ENCODE peak calls at places on chromosomes 5 and 9, in ten cellular contexts. One of them, this sample, is unnamed.

GRCh38 chr9:1200847-1201251 is 150.7 kb downstream of the DMRT2 start:
- DNase-seq in psoas muscle: no peak
- DNase-seq in HCT116: no peak
- DNase-seq in neural progenitor cell: no peak
- DNase-seq in ovary: no peak
- DNase-seq in ascending aorta: no peak
- DNase-seq in heart left ventricle: peak; percentile 84
- DNase-seq in K562: no peak
- DNase-seq in IMR-90: no peak
- DNase-seq in stomach: peak; percentile 68
- DNase-seq in this sample: no peak

GRCh38 chr5:169344629-169345028 is 43.7 kb upstream of the SLIT3 start:
- DNase-seq in K562: no peak
- DNase-seq in psoas muscle: peak; percentile 17
- DNase-seq in neural progenitor cell: no peak
- DNase-seq in ovary: no peak
- DNase-seq in stomach: no peak
- DNase-seq in HCT116: no peak
- DNase-seq in IMR-90: no peak
- DNase-seq in ascending aorta: no peak
- DNase-seq in heart left ventricle: no peak
- DNase-seq in this sample: peak; percentile 25

GRCh38 chr5:34648039-34648438 is 8.1 kb upstream of the RAI14 start:
- DNase-seq in ascending aorta: no peak
- DNase-seq in neural progenitor cell: no peak
- DNase-seq in K562: no peak
- DNase-seq in ovary: no peak
- DNase-seq in HCT116: no peak
- DNase-seq in stomach: no peak
- DNase-seq in heart left ventricle: no peak
- DNase-seq in psoas muscle: no peak
- DNase-seq in IMR-90: no peak
- DNase-seq in this sample: no peak

GRCh38 chr5:100777680-100778281 is 125.3 kb downstream of the ST8SIA4 start:
- DNase-seq in ovary: no peak
- DNase-seq in ascending aorta: no peak
- DNase-seq in HCT116: peak; percentile 29
- DNase-seq in K562: no peak
- DNase-seq in heart left ventricle: no peak
- DNase-seq in psoas muscle: no peak
- DNase-seq in stomach: no peak
- DNase-seq in neural progenitor cell: no peak
- DNase-seq in IMR-90: peak; percentile 89
- DNase-seq in this sample: peak; percentile 27

GRCh38 chr9:104740596-104740995 is 6.9 kb upstream of the NIPSNAP3A start:
- DNase-seq in IMR-90: peak; percentile 64
- DNase-seq in ovary: no peak
- DNase-seq in neural progenitor cell: no peak
- DNase-seq in heart left ventricle: no peak
- DNase-seq in K562: no peak
- DNase-seq in stomach: no peak
- DNase-seq in psoas muscle: no peak
- DNase-seq in HCT116: no peak
- DNase-seq in ascending aorta: no peak
- DNase-seq in this sample: peak; percentile 41

GRCh38 chr5:108654042-108654441 is 93.7 kb upstream of the FER start:
- DNase-seq in ascending aorta: no peak
- DNase-seq in heart left ventricle: no peak
- DNase-seq in HCT116: no peak
- DNase-seq in IMR-90: peak; percentile 70
- DNase-seq in ovary: no peak
- DNase-seq in K562: no peak
- DNase-seq in stomach: no peak
- DNase-seq in psoas muscle: no peak
- DNase-seq in neural progenitor cell: no peak
- DNase-seq in this sample: no peak

GRCh38 chr5:168865973-168866372 is 286.8 kb upstream of the PANK3 start:
- DNase-seq in IMR-90: no peak
- DNase-seq in HCT116: no peak
- DNase-seq in stomach: no peak
- DNase-seq in ascending aorta: no peak
- DNase-seq in heart left ventricle: no peak
- DNase-seq in K562: no peak
- DNase-seq in ovary: no peak
- DNase-seq in psoas muscle: no peak
- DNase-seq in neural progenitor cell: peak; percentile 77
- DNase-seq in this sample: no peak

GRCh38 chr5:54717459-54717858 is 199.9 kb downstream of the SNX18 start:
- DNase-seq in neural progenitor cell: no peak
- DNase-seq in stomach: no peak
- DNase-seq in ovary: no peak
- DNase-seq in ascending aorta: no peak
- DNase-seq in IMR-90: no peak
- DNase-seq in psoas muscle: no peak
- DNase-seq in HCT116: no peak
- DNase-seq in heart left ventricle: no peak
- DNase-seq in K562: no peak
- DNase-seq in this sample: no peak

GRCh38 chr5:32017638-32018429 is 156.3 kb downstream of the GOLPH3 start:
- DNase-seq in stomach: no peak
- DNase-seq in heart left ventricle: no peak
- DNase-seq in ovary: no peak
- DNase-seq in IMR-90: no peak
- DNase-seq in psoas muscle: no peak
- DNase-seq in HCT116: no peak
- DNase-seq in ascending aorta: no peak
- DNase-seq in K562: no peak
- DNase-seq in neural progenitor cell: no peak
- DNase-seq in this sample: no peak

GRCh38 chr5:32014345-32014744 is 159.8 kb downstream of the GOLPH3 start:
- DNase-seq in heart left ventricle: no peak
- DNase-seq in psoas muscle: no peak
- DNase-seq in HCT116: no peak
- DNase-seq in K562: no peak
- DNase-seq in IMR-90: no peak
- DNase-seq in neural progenitor cell: no peak
- DNase-seq in stomach: no peak
- DNase-seq in ovary: no peak
- DNase-seq in ascending aorta: no peak
- DNase-seq in this sample: no peak

GRCh38 chr5:32018476-32019436 is 155.4 kb downstream of the GOLPH3 start:
- DNase-seq in ovary: no peak
- DNase-seq in IMR-90: no peak
- DNase-seq in heart left ventricle: no peak
- DNase-seq in HCT116: no peak
- DNase-seq in psoas muscle: no peak
- DNase-seq in ascending aorta: no peak
- DNase-seq in neural progenitor cell: no peak
- DNase-seq in K562: no peak
- DNase-seq in stomach: no peak
- DNase-seq in this sample: no peak

GRCh38 chr5:32008746-32009145 is 165.4 kb downstream of the GOLPH3 start:
- DNase-seq in ascending aorta: no peak
- DNase-seq in heart left ventricle: no peak
- DNase-seq in psoas muscle: no peak
- DNase-seq in IMR-90: no peak
- DNase-seq in neural progenitor cell: no peak
- DNase-seq in HCT116: no peak
- DNase-seq in K562: no peak
- DNase-seq in stomach: no peak
- DNase-seq in ovary: no peak
- DNase-seq in this sample: no peak

GRCh38 chr5:32013658-32014057 is 160.5 kb downstream of the GOLPH3 start:
- DNase-seq in ovary: no peak
- DNase-seq in neural progenitor cell: peak; percentile 38
- DNase-seq in ascending aorta: no peak
- DNase-seq in heart left ventricle: peak; percentile 48
- DNase-seq in stomach: no peak
- DNase-seq in HCT116: no peak
- DNase-seq in psoas muscle: no peak
- DNase-seq in K562: no peak
- DNase-seq in IMR-90: no peak
- DNase-seq in this sample: no peak
- H3K4me3 ChIP-seq in ovary: no peak overlapping the region
- H3K4me3 ChIP-seq in neural progenitor cell: no peak overlapping the region
- H3K4me3 ChIP-seq in ascending aorta: no peak overlapping the region
- H3K4me3 ChIP-seq in heart left ventricle: no peak overlapping the region
- H3K4me3 ChIP-seq in stomach: no peak overlapping the region
- H3K4me3 ChIP-seq in HCT116: no peak overlapping the region
- H3K4me3 ChIP-seq in psoas muscle: no peak overlapping the region
- H3K4me3 ChIP-seq in K562: no peak overlapping the region
- H3K4me3 ChIP-seq in IMR-90: no peak overlapping the region
- H3K4me3 ChIP-seq in this sample: no peak overlapping the region

GRCh38 chr5:72177538-72177937 is 70.3 kb downstream of the MAP1B start:
- DNase-seq in stomach: no peak
- DNase-seq in IMR-90: no peak
- DNase-seq in ascending aorta: no peak
- DNase-seq in ovary: no peak
- DNase-seq in heart left ventricle: no peak
- DNase-seq in HCT116: no peak
- DNase-seq in K562: no peak
- DNase-seq in psoas muscle: no peak
- DNase-seq in neural progenitor cell: no peak
- DNase-seq in this sample: no peak

GRCh38 chr5:72171667-72172066 is 64.4 kb downstream of the MAP1B start:
- DNase-seq in HCT116: no peak
- DNase-seq in ascending aorta: no peak
- DNase-seq in stomach: no peak
- DNase-seq in neural progenitor cell: no peak
- DNase-seq in psoas muscle: no peak
- DNase-seq in K562: no peak
- DNase-seq in ovary: no peak
- DNase-seq in heart left ventricle: peak; percentile 37
- DNase-seq in IMR-90: no peak
- DNase-seq in this sample: no peak

GRCh38 chr5:72167790-72168189 is 60.5 kb downstream of the MAP1B start:
- DNase-seq in K562: no peak
- DNase-seq in neural progenitor cell: no peak
- DNase-seq in psoas muscle: peak; percentile 50
- DNase-seq in HCT116: no peak
- DNase-seq in stomach: no peak
- DNase-seq in ovary: peak; percentile 64
- DNase-seq in heart left ventricle: peak; percentile 52
- DNase-seq in ascending aorta: no peak
- DNase-seq in IMR-90: no peak
- DNase-seq in this sample: no peak

GRCh38 chr5:72170101-72170500 is 62.8 kb downstream of the MAP1B start:
- DNase-seq in stomach: no peak
- DNase-seq in psoas muscle: no peak
- DNase-seq in K562: no peak
- DNase-seq in ascending aorta: no peak
- DNase-seq in IMR-90: no peak
- DNase-seq in neural progenitor cell: no peak
- DNase-seq in ovary: no peak
- DNase-seq in HCT116: no peak
- DNase-seq in heart left ventricle: no peak
- DNase-seq in this sample: no peak

GRCh38 chr5:72172832-72173231 is 65.6 kb downstream of the MAP1B start:
- DNase-seq in K562: no peak
- DNase-seq in ovary: no peak
- DNase-seq in psoas muscle: no peak
- DNase-seq in heart left ventricle: no peak
- DNase-seq in neural progenitor cell: no peak
- DNase-seq in IMR-90: no peak
- DNase-seq in stomach: no peak
- DNase-seq in HCT116: no peak
- DNase-seq in ascending aorta: no peak
- DNase-seq in this sample: no peak
- H3K36me3 ChIP-seq in K562: peaks cover 11% of the 10 kb centered on the region
- H3K36me3 ChIP-seq in ovary: no peaks in the 10 kb centered on the region
- H3K36me3 ChIP-seq in psoas muscle: no peaks in the 10 kb centered on the region
- H3K36me3 ChIP-seq in heart left ventricle: no peaks in the 10 kb centered on the region
- H3K36me3 ChIP-seq in neural progenitor cell: no peaks in the 10 kb centered on the region
- H3K36me3 ChIP-seq in IMR-90: peaks cover 15% of the 10 kb centered on the region
- H3K36me3 ChIP-seq in stomach: no peaks in the 10 kb centered on the region
- H3K36me3 ChIP-seq in HCT116: no peaks in the 10 kb centered on the region
- H3K36me3 ChIP-seq in ascending aorta: peaks cover 4% of the 10 kb centered on the region
- H3K36me3 ChIP-seq in this sample: peaks cover 2% of the 10 kb centered on the region

GRCh38 chr9:35518212-35518917 is 28.5 kb downstream of the RUSC2 start:
- DNase-seq in psoas muscle: peak; percentile 37
- DNase-seq in HCT116: peak; percentile 83
- DNase-seq in heart left ventricle: no peak
- DNase-seq in ovary: no peak
- DNase-seq in neural progenitor cell: peak; percentile 83
- DNase-seq in K562: no peak
- DNase-seq in ascending aorta: no peak
- DNase-seq in IMR-90: peak; percentile 94
- DNase-seq in stomach: peak; percentile 42
- DNase-seq in this sample: peak; percentile 75

GRCh38 chr9:35517136-35517535 is 27.2 kb downstream of the RUSC2 start:
- DNase-seq in HCT116: no peak
- DNase-seq in IMR-90: peak; percentile 35
- DNase-seq in K562: no peak
- DNase-seq in ovary: no peak
- DNase-seq in psoas muscle: no peak
- DNase-seq in ascending aorta: no peak
- DNase-seq in heart left ventricle: no peak
- DNase-seq in neural progenitor cell: peak; percentile 20
- DNase-seq in stomach: no peak
- DNase-seq in this sample: no peak

GRCh38 chr9:35518981-35519679 is 29.2 kb downstream of the RUSC2 start:
- DNase-seq in HCT116: no peak
- DNase-seq in neural progenitor cell: no peak
- DNase-seq in IMR-90: peak; percentile 58
- DNase-seq in ascending aorta: no peak
- DNase-seq in ovary: no peak
- DNase-seq in stomach: no peak
- DNase-seq in psoas muscle: no peak
- DNase-seq in heart left ventricle: no peak
- DNase-seq in K562: no peak
- DNase-seq in this sample: no peak

GRCh38 chr9:35516481-35516880 is 26.6 kb downstream of the RUSC2 start:
- DNase-seq in heart left ventricle: no peak
- DNase-seq in HCT116: no peak
- DNase-seq in psoas muscle: no peak
- DNase-seq in ascending aorta: no peak
- DNase-seq in neural progenitor cell: peak; percentile 18
- DNase-seq in ovary: no peak
- DNase-seq in K562: no peak
- DNase-seq in IMR-90: peak; percentile 75
- DNase-seq in stomach: no peak
- DNase-seq in this sample: no peak

GRCh38 chr9:35517552-35518211 is 27.8 kb downstream of the RUSC2 start:
- DNase-seq in psoas muscle: no peak
- DNase-seq in heart left ventricle: no peak
- DNase-seq in neural progenitor cell: no peak
- DNase-seq in ascending aorta: no peak
- DNase-seq in stomach: no peak
- DNase-seq in HCT116: no peak
- DNase-seq in ovary: no peak
- DNase-seq in IMR-90: no peak
- DNase-seq in K562: no peak
- DNase-seq in this sample: no peak
- TF ChIP-seq CTCF in psoas muscle: no peak
- TF ChIP-seq CTCF in heart left ventricle: no peak
- TF ChIP-seq CTCF in neural progenitor cell: no peak
- TF ChIP-seq CTCF in ascending aorta: no peak
- TF ChIP-seq CTCF in stomach: no peak
- TF ChIP-seq CTCF in HCT116: no peak
- TF ChIP-seq CTCF in ovary: no peak
- TF ChIP-seq CTCF in IMR-90: no peak
- TF ChIP-seq CTCF in K562: no peak
- TF ChIP-seq CTCF in this sample: no peak

DNA sequence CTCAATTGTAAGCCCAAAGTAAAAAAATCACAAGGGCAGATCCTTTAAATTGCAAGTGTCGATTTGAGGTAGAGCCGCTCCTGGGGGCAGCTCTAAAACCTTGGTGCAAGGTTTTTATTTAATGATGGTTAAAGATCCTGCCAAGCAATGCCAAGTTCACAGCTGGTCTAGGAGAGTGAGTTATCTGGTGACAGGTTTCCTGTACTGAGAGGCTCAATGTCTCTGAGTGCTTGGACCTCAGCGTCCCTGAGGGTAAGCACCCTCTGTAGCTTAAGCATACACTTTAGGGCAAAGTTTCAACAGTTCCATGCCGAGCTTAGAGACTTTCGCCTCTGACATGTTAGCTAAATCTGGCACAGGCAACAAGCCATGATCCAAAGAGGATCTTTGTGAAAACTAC is 119.8 kb upstream of the EGFLAM start:
- DNase-seq in heart left ventricle: no peak
- DNase-seq in psoas muscle: no peak
- DNase-seq in K562: no peak
- DNase-seq in stomach: no peak
- DNase-seq in HCT116: no peak
- DNase-seq in ascending aorta: no peak
- DNase-seq in neural progenitor cell: no peak
- DNase-seq in IMR-90: no peak
- DNase-seq in ovary: no peak
- DNase-seq in this sample: no peak
- H3K4me3 ChIP-seq in heart left ventricle: no peak overlapping the region
- H3K4me3 ChIP-seq in psoas muscle: no peak overlapping the region
- H3K4me3 ChIP-seq in K562: no peak overlapping the region
- H3K4me3 ChIP-seq in stomach: no peak overlapping the region
- H3K4me3 ChIP-seq in HCT116: no peak overlapping the region
- H3K4me3 ChIP-seq in ascending aorta: no peak overlapping the region
- H3K4me3 ChIP-seq in neural progenitor cell: no peak overlapping the region
- H3K4me3 ChIP-seq in IMR-90: no peak overlapping the region
- H3K4me3 ChIP-seq in ovary: no peak overlapping the region
- H3K4me3 ChIP-seq in this sample: no peak overlapping the region

This sample was measured in BJ.